ENCODE peak calls at places on chromosomes 5 and 9, in four cellular contexts. Z is MCF 10A, B is mesendoderm, J is B cell. P is an unnamed sample.

GRCh38 chr5:67942451-67942830 is 273.1 kb upstream of the PIK3R1 start:
- DNase-seq in Z (peak; percentile 75), B (no peak), J (no peak), P (no peak)

GRCh38 chr9:34493972-34494535 is 28.7 kb downstream of the ENHO start:
- DNase-seq in Z (peak; percentile 61), B (peak; percentile 72), J (no peak), P (no peak)

GRCh38 chr5:12320331-12320730 is 416.1 kb upstream of the CTNND2 start:
- DNase-seq in Z (no peak), B (no peak), J (no peak), P (no peak)

GRCh38 chr9:34512131-34513078 is 10.4 kb downstream of the ENHO start:
- DNase-seq in Z (no peak), B (no peak), J (no peak), P (no peak)

GRCh38 chr9:101458955-101459631 is 23.5 kb upstream of the ALDOB start:
- DNase-seq in Z (peak; percentile 84), B (peak; percentile 96), J (peak; percentile 31), P (peak; percentile 24)

GRCh38 chr5:11415751-11416150 is 488.5 kb downstream of the CTNND2 start:
- DNase-seq in Z (no peak), B (no peak), J (no peak), P (no peak)

GRCh38 chr9:122814545-122814944 is 13.8 kb downstream of the PDCL start:
- DNase-seq in Z (no peak), B (no peak), J (no peak), P (no peak)

GRCh38 chr9:27537027-27537435 is 7.4 kb upstream of the MOB3B start:
- DNase-seq in Z (no peak), B (peak; percentile 44), J (no peak), P (no peak)

GRCh38 chr9:85421641-85422040 is 320.1 kb downstream of the AGTPBP1 start:
- DNase-seq in Z (no peak), B (no peak), J (no peak), P (no peak)

GRCh38 chr9:65404232-65405006 is 119.4 kb upstream of the FOXD4L5 start:
- DNase-seq in Z (no peak), B (no peak), J (no peak), P (no peak)

GRCh38 chr9:4508246-4508906 is 18.1 kb downstream of the SLC1A1 start:
- DNase-seq in Z (peak; percentile 9), B (peak; percentile 65), J (no peak), P (no peak)

GRCh38 chr9:128211551-128212281 is 8.5 kb downstream of the DNM1 start:
- DNase-seq in Z (no peak), B (no peak), J (no peak), P (no peak)

GRCh38 chr5:178434851-178435250 is 155.3 kb downstream of the COL23A1 start:
- DNase-seq in Z (no peak), B (no peak), J (no peak), P (no peak)

GRCh38 chr5:17415282-17415681 is 82.7 kb upstream of the TAF11L2 start:
- DNase-seq in Z (no peak), B (peak; percentile 67), J (no peak), P (no peak)

GRCh38 chr9:120099064-120099463 is 480.9 kb downstream of the CDK5RAP2 start:
- DNase-seq in Z (no peak), B (peak; percentile 37), J (no peak), P (no peak)

GRCh38 chr5:132815454-132815853 is 2.4 kb downstream of the SOWAHA start:
- DNase-seq in Z (peak; percentile 35), B (no peak), J (no peak), P (no peak)